ENCODE peak calls at places on chromosomes 6 and 20, in seven cellular contexts. B, A, I, U, T, O and D are unnamed samples.

GRCh38 chr6:144098993-144099392 is 3.6 kb upstream of the SF3B5 start:
- DNase-seq in U (no peak), I (no peak), T (no peak), B (no peak), O (no peak), A (no peak), D (no peak)

GRCh38 chr6:54291146-54291545 is 17.1 kb upstream of the TINAG start:
- DNase-seq in A (no peak), U (no peak), B (no peak), O (no peak), I (no peak), T (no peak), D (no peak)

GRCh38 chr20:52965380-52965779 is 6.8 kb upstream of the TSHZ2 start:
- DNase-seq in O (no peak), I (no peak), U (no peak), B (no peak), A (no peak), T (no peak), D (no peak)

GRCh38 chr6:158565482-158566040 is 5.7 kb downstream of the TMEM181 start:
- DNase-seq in T (no peak), O (no peak), U (no peak), B (no peak), A (no peak), I (no peak), D (no peak)

GRCh38 chr20:46220808-46221207 is 87.5 kb downstream of the CDH22 start:
- DNase-seq in O (peak; percentile 84), I (no peak), B (no peak), U (peak; percentile 93), T (no peak), A (no peak), D (peak; percentile 13)

GRCh38 chr20:62955519-62956386 is 3.2 kb downstream of the SLC17A9 start:
- DNase-seq in U (no peak), A (no peak), O (no peak), I (peak; percentile 97), T (no peak), B (peak; percentile 82), D (peak; percentile 40)

GRCh38 chr20:38842017-38842416 is 36.5 kb downstream of the PPP1R16B start:
- DNase-seq in O (no peak), I (no peak), A (no peak), T (no peak), U (no peak), B (no peak), D (no peak)

GRCh38 chr20:32203556-32204484 is 3.7 kb downstream of the PLAGL2 start:
- DNase-seq in T (no peak), I (no peak), O (no peak), B (peak; percentile 77), U (no peak), A (no peak), D (no peak)

GRCh38 chr20:50919567-50919966 is 11.7 kb downstream of the ADNP start:
- DNase-seq in U (peak; percentile 81), I (no peak), A (no peak), B (peak; percentile 80), O (no peak), T (peak; percentile 61), D (no peak)

GRCh38 chr6:126913658-126914057 is 204.8 kb upstream of the RSPO3 start:
- DNase-seq in I (no peak), A (no peak), B (no peak), T (no peak), O (no peak), U (no peak), D (no peak)

GRCh38 chr6:34791164-34791841 is 580 bp upstream of the BLTP3A start:
- DNase-seq in T (peak; percentile 24), I (peak; percentile 70), B (peak; percentile 69), U (peak; percentile 67), A (peak; percentile 46), O (peak; percentile 66), D (peak; percentile 51)

GRCh38 chr20:60255426-60255825 is 297.2 kb downstream of the CDH26 start:
- DNase-seq in T (no peak), I (no peak), A (no peak), U (no peak), B (no peak), O (no peak), D (no peak)

GRCh38 chr20:20237093-20237959 is 130.6 kb upstream of the INSM1 start:
- DNase-seq in U (no peak), T (no peak), I (no peak), A (peak; percentile 20), O (peak; percentile 43), B (peak; percentile 70), D (peak; percentile 25)

GRCh38 chr6:68427630-68428029 is 207.5 kb upstream of the ADGRB3 start:
- DNase-seq in U (no peak), T (no peak), B (no peak), I (no peak), O (no peak), A (no peak), D (no peak)

GRCh38 chr20:10682939-10683338 is 9.1 kb upstream of the JAG1 start:
- DNase-seq in I (no peak), O (no peak), T (no peak), A (no peak), U (no peak), B (no peak), D (no peak)

GRCh38 chr20:54197621-54198604 is 10.0 kb upstream of the PFDN4 start:
- DNase-seq in U (no peak), A (no peak), O (no peak), T (no peak), I (no peak), B (peak; percentile 52), D (no peak)

GRCh38 chr6:33949877-33950831 is 146.4 kb upstream of the MLN start:
- DNase-seq in B (peak; percentile 44), U (no peak), A (no peak), I (no peak), O (no peak), T (no peak), D (no peak)

GRCh38 chr6:168390746-168391400 is 50.1 kb upstream of the SMOC2 start:
- DNase-seq in I (no peak), O (no peak), U (no peak), A (no peak), T (no peak), B (no peak), D (no peak)

GRCh38 chr6:31712296-31712695 is 2.9 kb upstream of the LY6G6D start:
- DNase-seq in B (no peak), T (no peak), U (no peak), I (no peak), O (no peak), A (no peak), D (no peak)

GRCh38 chr6:163500105-163500504 is 85.6 kb downstream of the QKI start:
- DNase-seq in A (no peak), T (no peak), U (no peak), B (no peak), O (no peak), I (no peak), D (no peak)

GRCh38 chr6:163501022-163501421 is 86.5 kb downstream of the QKI start:
- DNase-seq in T (no peak), B (no peak), O (no peak), U (no peak), I (no peak), A (no peak), D (no peak)

GRCh38 chr6:163507965-163508364 is 93.4 kb downstream of the QKI start:
- DNase-seq in U (no peak), T (no peak), O (no peak), B (no peak), A (no peak), I (no peak), D (no peak)

GRCh38 chr6:163501440-163501839 is 86.9 kb downstream of the QKI start:
- DNase-seq in A (no peak), U (no peak), T (no peak), B (no peak), O (no peak), I (no peak), D (no peak)

DNA sequence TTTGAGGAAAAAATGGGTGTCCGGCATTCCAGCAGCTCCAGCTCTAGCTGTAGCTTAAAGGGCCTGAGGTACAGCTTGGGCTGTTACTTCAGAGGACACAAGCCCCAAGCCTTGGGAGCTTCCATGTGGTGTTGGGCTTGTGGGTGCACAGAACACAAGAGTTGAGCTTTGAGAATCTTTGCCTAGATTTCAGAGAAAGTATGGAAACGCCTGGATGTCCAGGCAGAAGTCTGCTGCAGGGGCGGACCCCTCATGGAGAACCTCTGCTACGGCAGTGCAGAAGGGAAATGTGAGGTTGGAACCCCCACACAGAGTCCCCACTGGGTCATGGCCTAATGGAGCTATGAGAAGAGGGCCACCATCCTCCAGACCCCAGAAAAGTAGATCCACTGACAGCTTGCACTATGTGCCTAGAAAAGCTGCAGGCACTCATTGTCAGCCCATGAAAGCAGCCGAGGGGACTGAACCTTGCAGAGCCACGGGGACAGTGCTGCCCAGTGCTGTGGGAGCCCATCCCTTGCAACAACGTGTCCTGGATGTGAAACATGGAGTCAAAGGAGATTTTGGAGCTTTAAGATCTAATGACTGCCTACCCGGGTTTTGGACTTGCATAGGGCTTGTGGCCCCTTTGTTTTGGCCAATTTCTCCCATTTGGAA is 90.6 kb downstream of the QKI start:
- DNase-seq in I (no peak), T (no peak), U (no peak), O (no peak), A (no peak), B (no peak), D (no peak)
- H3K9me3 ChIP-seq in I (no peaks in the 10 kb centered on the region), T (peaks cover 17% of the 10 kb centered on the region), U (peaks cover 5% of the 10 kb centered on the region), O (peaks cover 12% of the 10 kb centered on the region), A (no peaks in the 10 kb centered on the region), B (peaks cover 23% of the 10 kb centered on the region), D (no peaks in the 10 kb centered on the region)

GRCh38 chr6:78700997-78701396 is 166.4 kb upstream of the IRAK1BP1 start:
- DNase-seq in I (no peak), O (no peak), A (no peak), T (no peak), B (no peak), U (no peak), D (no peak)

GRCh38 chr6:78701407-78701806 is 165.9 kb upstream of the IRAK1BP1 start:
- DNase-seq in A (no peak), U (no peak), O (no peak), I (no peak), B (no peak), T (no peak), D (no peak)
- H3K9me3 ChIP-seq in A (no peaks in the 10 kb centered on the region), U (no peaks in the 10 kb centered on the region), O (no peaks in the 10 kb centered on the region), I (no peaks in the 10 kb centered on the region), B (no peaks in the 10 kb centered on the region), T (no peaks in the 10 kb centered on the region), D (no peaks in the 10 kb centered on the region)

DNA sequence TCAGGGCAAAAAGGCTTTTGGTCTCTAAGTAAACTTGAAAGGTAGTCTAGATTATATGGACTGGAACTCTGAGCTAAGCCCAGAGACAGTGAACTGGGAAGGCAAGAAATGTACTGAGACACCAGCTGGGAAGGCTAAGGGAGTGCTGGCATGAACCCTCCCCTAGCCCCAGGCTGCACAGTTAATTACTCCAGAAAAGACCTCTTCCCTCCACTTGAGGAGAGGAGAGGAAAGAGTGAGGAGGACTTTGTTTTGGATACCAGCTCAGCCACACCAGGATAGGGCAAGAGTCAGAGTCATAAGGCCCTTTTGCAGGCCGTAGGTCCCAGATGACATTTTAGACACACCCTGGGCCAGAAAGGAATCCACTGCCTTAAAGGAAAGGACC is 84.1 kb upstream of the GJE1 start:
- DNase-seq in B (no peak), O (no peak), U (no peak), A (no peak), T (no peak), I (no peak), D (no peak)
- H3K9me3 ChIP-seq in B (no peaks in the 10 kb centered on the region), O (no peaks in the 10 kb centered on the region), U (no peaks in the 10 kb centered on the region), A (no peaks in the 10 kb centered on the region), T (no peaks in the 10 kb centered on the region), I (no peaks in the 10 kb centered on the region), D (no peaks in the 10 kb centered on the region)

DNA sequence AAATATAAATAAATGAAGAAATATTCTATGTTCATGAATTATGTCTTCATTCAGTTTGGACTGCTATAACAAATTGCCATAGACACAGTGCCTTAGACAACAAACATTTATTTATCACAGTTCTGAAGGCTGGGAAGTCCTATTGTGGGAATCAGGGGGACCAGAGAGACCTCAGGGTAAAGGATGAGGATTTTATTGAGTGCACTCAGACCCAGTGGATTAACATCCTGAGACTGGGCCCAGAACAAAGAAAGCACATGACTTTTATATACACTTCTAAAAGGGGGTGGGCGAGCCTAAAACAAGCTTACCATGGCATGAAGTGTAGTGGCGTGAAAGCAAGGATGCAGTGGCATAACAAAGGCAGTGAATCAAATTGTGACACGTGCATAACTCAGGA is 26.9 kb upstream of the CBLN4 start:
- DNase-seq in T (no peak), A (no peak), B (no peak), U (no peak), O (no peak), I (no peak), D (no peak)
- H3K9me3 ChIP-seq in T (peaks cover 28% of the 10 kb centered on the region), A (peaks cover 6% of the 10 kb centered on the region), B (peaks cover 3% of the 10 kb centered on the region), U (peaks cover 31% of the 10 kb centered on the region), O (peaks cover 71% of the 10 kb centered on the region), I (no peaks in the 10 kb centered on the region), D (no peaks in the 10 kb centered on the region)